ENCODE peak calls at places on chromosomes 11 and 22, in seven cellular contexts. P is HFFc6, K is neural progenitor cell, G is mammary epithelial cell, I is BJ, Y is sigmoid colon, W is heart left ventricle. E is an unnamed sample.
A peak's percentile ranks its signal among the peaks of the same experiment; 100 is the strongest.

GRCh38 chr11:117273550-117274289 is 17.4 kb upstream of the BACE1-AS start:
- DNase-seq in W (no peak), P (peak; percentile 66), I (peak; percentile 29), K (no peak), Y (no peak), G (no peak), E (no peak)

GRCh38 chr11:25615841-25616240 is 716.1 kb upstream of the ANO3 start:
- DNase-seq in K (no peak), Y (no peak), P (no peak), I (no peak), W (no peak), G (no peak), E (no peak)

GRCh38 chr22:21791635-21792625 is 56.3 kb upstream of the YPEL1 start:
- DNase-seq in I (no peak), K (no peak), Y (no peak), G (peak; percentile 53), P (no peak), W (no peak), E (no peak)

GRCh38 chr11:134386945-134387344 is 25.1 kb downstream of the B3GAT1 start:
- DNase-seq in I (no peak), W (no peak), P (no peak), Y (no peak), G (no peak), K (no peak), E (no peak)

GRCh38 chr11:69914286-69915150 is 95.3 kb upstream of the FGF3 start:
- DNase-seq in I (no peak), W (peak; percentile 23), K (no peak), G (peak; percentile 85), P (no peak), Y (peak; percentile 53), E (no peak)

GRCh38 chr11:61955031-61955415 is 4.9 kb downstream of the BEST1 start:
- DNase-seq in G (peak; percentile 21), W (peak; percentile 77), K (peak; percentile 74), Y (peak; percentile 90), I (peak; percentile 48), P (peak; percentile 58), E (no peak)

GRCh38 chr11:81470446-81470845 is 1263.2 kb downstream of the FAM181B start:
- DNase-seq in G (no peak), I (no peak), Y (no peak), K (no peak), W (no peak), P (no peak), E (no peak)

GRCh38 chr11:13859986-13860385 is 102.5 kb upstream of the SPON1 start:
- DNase-seq in G (no peak), P (no peak), K (no peak), Y (no peak), I (no peak), W (no peak), E (no peak)

GRCh38 chr11:68206211-68206610 is 6.9 kb downstream of the KMT5B start:
- DNase-seq in W (no peak), Y (no peak), P (peak; percentile 55), K (peak; percentile 74), G (peak; percentile 44), I (no peak), E (no peak)

GRCh38 chr11:126307706-126308105 is 3.8 kb downstream of the DCPS start:
- DNase-seq in G (peak; percentile 37), K (peak; percentile 62), Y (no peak), P (peak; percentile 46), W (no peak), I (no peak), E (no peak)

GRCh38 chr22:50320671-50321325 is 6.0 kb downstream of the DENND6B start:
- DNase-seq in P (no peak), K (no peak), I (no peak), Y (no peak), W (no peak), G (no peak), E (no peak)

GRCh38 chr11:112304914-112305313 is 44.3 kb upstream of the PLET1 start:
- DNase-seq in G (no peak), P (no peak), W (no peak), Y (no peak), I (no peak), K (no peak), E (no peak)

GRCh38 chr11:115711021-115711420 is 206.8 kb upstream of the CADM1 start:
- DNase-seq in K (no peak), P (no peak), Y (peak; percentile 17), G (no peak), I (no peak), W (no peak), E (no peak)

GRCh38 chr11:6474806-6475500 is 1.2 kb upstream of the TRIM3 start:
- DNase-seq in W (no peak), G (no peak), K (no peak), Y (no peak), P (no peak), I (no peak), E (no peak)
- TF ChIP-seq CTCF in W (no peak), G (no peak), K (no peak), Y (no peak), P (no peak), I (no peak), E (no peak)

GRCh38 chr22:37122598-37123180 is 13.2 kb upstream of the TMPRSS6 start:
- DNase-seq in I (no peak), W (no peak), P (no peak), G (no peak), K (no peak), Y (no peak), E (no peak)

GRCh38 chr22:37120569-37121340 is 11.2 kb upstream of the TMPRSS6 start:
- DNase-seq in W (no peak), P (no peak), G (no peak), Y (no peak), K (no peak), I (no peak), E (no peak)

GRCh38 chr22:37123649-37124048 is 14.1 kb upstream of the TMPRSS6 start:
- DNase-seq in Y (no peak), K (no peak), I (no peak), P (no peak), W (no peak), G (no peak), E (no peak)

GRCh38 chr22:37119872-37120271 is 10.4 kb upstream of the TMPRSS6 start:
- DNase-seq in W (no peak), K (no peak), P (no peak), Y (no peak), G (no peak), I (no peak), E (no peak)

GRCh38 chr22:37121887-37122591 is 12.5 kb upstream of the TMPRSS6 start:
- DNase-seq in I (peak; percentile 10), Y (no peak), W (no peak), K (no peak), G (peak; percentile 84), P (peak; percentile 20), E (no peak)
- TF ChIP-seq CTCF in I (peak; percentile 4), Y (no peak), W (no peak), K (no peak), G (no peak), P (no peak), E (no peak)

GRCh38 chr11:66976048-66976467 is 954 bp downstream of the C11orf86 start:
- DNase-seq in I (no peak), K (peak; percentile 76), G (no peak), P (no peak), Y (no peak), W (no peak), E (no peak)
- TF ChIP-seq CTCF in I (peak; percentile 77), K (peak; percentile 82), G (peak; percentile 52), P (peak; percentile 84), Y (no peak), W (peak; percentile 40), E (no peak)

GRCh38 chr22:46465348-46465725 is 72.1 kb downstream of the CELSR1 start:
- DNase-seq in K (no peak), G (no peak), I (no peak), W (peak; percentile 53), P (no peak), Y (no peak), E (no peak)
- TF ChIP-seq CTCF in K (no peak), G (no peak), I (no peak), W (no peak), P (no peak), Y (no peak), E (no peak)

GRCh38 chr11:12234216-12234615 is 123.8 kb downstream of the MICAL2 start:
- DNase-seq in G (no peak), Y (no peak), K (no peak), P (no peak), I (no peak), W (no peak), E (no peak)

GRCh38 chr11:12235945-12236743 is 125.8 kb downstream of the MICAL2 start:
- DNase-seq in W (no peak), K (peak; percentile 60), P (peak; percentile 68), G (peak; percentile 47), Y (no peak), I (no peak), E (no peak)

GRCh38 chr11:12235080-12235479 is 124.7 kb downstream of the MICAL2 start:
- DNase-seq in K (no peak), G (no peak), I (no peak), W (peak; percentile 46), Y (no peak), P (no peak), E (no peak)

GRCh38 chr11:12236744-12237101 is 126.3 kb downstream of the MICAL2 start:
- DNase-seq in G (no peak), K (no peak), I (no peak), P (no peak), W (no peak), Y (no peak), E (no peak)

DNA sequence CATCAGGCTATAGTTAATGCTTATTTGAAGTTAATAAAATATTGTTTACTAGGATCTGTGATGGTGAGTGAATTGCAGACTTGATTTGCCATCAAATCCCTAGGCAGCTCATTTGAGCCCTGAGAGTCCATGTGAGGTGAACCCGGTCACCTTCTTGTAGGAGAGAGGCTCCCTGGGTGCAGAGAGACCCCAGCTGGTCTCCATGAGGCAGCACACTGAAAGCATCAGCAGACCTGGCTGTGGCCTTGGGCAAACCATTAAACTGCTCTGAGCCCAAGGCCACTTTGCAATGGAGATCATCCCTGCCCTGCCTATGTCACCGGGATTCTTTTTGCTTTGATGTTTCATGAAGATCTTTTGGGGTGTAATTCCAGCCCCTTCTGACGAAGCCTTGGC is 125.2 kb downstream of the MICAL2 start:
- DNase-seq in I (no peak), Y (no peak), P (no peak), K (no peak), W (no peak), G (no peak), E (no peak)
- TF ChIP-seq CTCF in I (no peak), Y (no peak), P (peak; percentile 29), K (no peak), W (no peak), G (no peak), E (no peak)

GRCh38 chr22:39115976-39116621 is 19.1 kb downstream of the APOBEC3H start:
- DNase-seq in G (no peak), P (no peak), I (no peak), W (no peak), K (no peak), Y (no peak), E (no peak)
- TF ChIP-seq CTCF in G (no peak), P (no peak), I (no peak), W (no peak), K (no peak), Y (no peak), E (no peak)

E was measured in omental fat pad.